ENCODE peak calls at places on chromosomes 2 and 18, in seven cellular contexts. C is OCI-LY7, G is right lobe of liver, T is hepatocyte, J is esophagus squamous epithelium, K is psoas muscle, R is H9. V is an unnamed sample. For H3K9me3, the result is how much of the 10 kb centered on the place peaks cover.

GRCh38 chr2:81767173-81767720 is 1462.7 kb upstream of the LRRTM1 start:
- DNase-seq in G (no peak), K (no peak), C (no peak), T (no peak), J (no peak), R (no peak), V (no peak)

GRCh38 chr2:121804997-121805766 is 49.7 kb downstream of the TSN start:
- DNase-seq in K (no peak), T (no peak), C (peak), G (no peak), J (no peak), R (no peak), V (no peak)

GRCh38 chr2:63000801-63001200 is 49.8 kb upstream of the OTX1 start:
- DNase-seq in G (no peak), K (no peak), J (no peak), C (no peak), T (peak), R (no peak), V (no peak)

GRCh38 chr2:164599954-164600589 is 21.2 kb downstream of the GRB14 start:
- DNase-seq in C (peak), K (no peak), R (peak), T (peak), J (no peak), G (no peak), V (no peak)

GRCh38 chr18:43869451-43870008 is 592.2 kb upstream of the SYT4 start:
- DNase-seq in G (no peak), J (no peak), R (no peak), C (no peak), T (no peak), K (no peak), V (no peak)

GRCh38 chr2:201450910-201451329 is 338 bp downstream of the TRAK2 start:
- DNase-seq in K (no peak), R (no peak), J (no peak), G (no peak), C (no peak), T (no peak), V (no peak)

GRCh38 chr2:46535360-46535759 is 56.0 kb downstream of the TMEM247 start:
- DNase-seq in C (peak), J (no peak), T (no peak), R (no peak), K (no peak), G (no peak), V (no peak)

GRCh38 chr2:100254646-100255210 is 67.6 kb downstream of the LONRF2 start:
- DNase-seq in R (no peak), T (no peak), K (no peak), C (no peak), G (no peak), J (no peak), V (no peak)

GRCh38 chr2:54065411-54065810 is 50.0 kb upstream of the ACYP2 start:
- DNase-seq in C (no peak), G (no peak), R (no peak), K (no peak), J (no peak), T (no peak), V (no peak)

GRCh38 chr2:4891394-4891793 is 800.8 kb upstream of the SOX11 start:
- DNase-seq in K (no peak), J (no peak), G (no peak), C (no peak), T (no peak), R (no peak), V (no peak)

GRCh38 chr2:176127769-176128072 is 1.8 kb upstream of the HOXD8 start:
- DNase-seq in T (no peak), K (no peak), G (no peak), J (no peak), C (no peak), R (no peak), V (no peak)

GRCh38 chr18:62786689-62787088 is 71.3 kb downstream of the PHLPP1 start:
- DNase-seq in C (no peak), K (no peak), J (no peak), T (no peak), R (no peak), G (no peak), V (no peak)

GRCh38 chr2:8544786-8545631 is 136.8 kb upstream of the ID2 start:
- DNase-seq in G (peak), K (peak), J (peak), R (peak), C (peak), T (peak), V (peak)

GRCh38 chr2:46268986-46269385 is 28.2 kb upstream of the EPAS1 start:
- DNase-seq in K (no peak), C (no peak), R (no peak), G (no peak), J (no peak), T (no peak), V (no peak)

GRCh38 chr18:62325806-62326645 is 916 bp downstream of the TNFRSF11A start:
- DNase-seq in C (no peak), R (no peak), T (no peak), G (peak), J (no peak), K (no peak), V (no peak)

GRCh38 chr18:27964811-27965210 is 212.1 kb downstream of the CDH2 start:
- DNase-seq in T (no peak), K (no peak), G (no peak), C (no peak), R (no peak), J (no peak), V (no peak)

GRCh38 chr18:36559458-36559857 is 261.9 kb downstream of the FHOD3 start:
- DNase-seq in T (no peak), C (no peak), G (no peak), R (no peak), J (no peak), K (no peak), V (no peak)

GRCh38 chr18:25350561-25351201 is 1.3 kb downstream of the ZNF521 start:
- DNase-seq in K (peak), J (no peak), T (peak), R (peak), C (peak), G (peak), V (no peak)

GRCh38 chr2:199470672-199471442 is 13.1 kb upstream of the SATB2 start:
- DNase-seq in T (no peak), C (no peak), G (no peak), R (peak), J (no peak), K (no peak), V (no peak)

GRCh38 chr2:233119806-233120205 is 59.7 kb downstream of the INPP5D start:
- DNase-seq in G (no peak), J (no peak), T (no peak), C (no peak), R (no peak), K (no peak), V (no peak)

GRCh38 chr2:127326289-127326945 is 32.5 kb upstream of the ERCC3 start:
- DNase-seq in T (no peak), K (no peak), R (no peak), C (no peak), J (no peak), G (no peak), V (no peak)

GRCh38 chr2:14427982-14428567 is 204.4 kb upstream of the LRATD1 start:
- DNase-seq in K (no peak), T (no peak), C (no peak), R (no peak), G (no peak), J (no peak), V (no peak)

GRCh38 chr18:58977801-58978200 is 113.1 kb downstream of the ZNF532 start:
- DNase-seq in R (no peak), C (no peak), G (no peak), T (no peak), K (no peak), J (no peak), V (no peak)

DNA sequence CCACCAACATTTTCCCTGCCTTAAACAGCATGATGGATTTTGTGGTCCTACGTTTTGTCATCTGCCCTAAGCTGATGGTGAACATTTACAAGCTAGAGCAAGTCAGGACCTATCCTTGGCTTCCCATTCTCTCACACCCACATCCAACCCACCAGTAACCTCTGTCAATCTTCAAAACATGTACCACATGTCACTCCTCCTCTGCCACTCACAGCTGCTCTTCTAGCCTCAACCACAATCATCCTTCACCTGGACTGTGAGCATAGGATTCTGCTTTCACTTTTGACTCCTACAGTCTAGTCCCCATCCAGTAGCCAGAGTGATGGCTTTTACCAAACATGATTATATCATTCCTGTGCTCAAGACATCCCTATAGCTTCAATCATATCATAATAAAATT is 279.8 kb upstream of the DLGAP1 start:
- DNase-seq in J (no peak), R (no peak), G (no peak), C (peak), T (no peak), K (no peak), V (no peak)
- H3K9me3 ChIP-seq in J (under half), R (under half), G (under half), C (under half), T (under half), K (under half), V (under half)

GRCh38 chr18:78898635-78899034 is 81.0 kb upstream of the SALL3 start:
- DNase-seq in K (no peak), T (no peak), R (no peak), C (no peak), J (no peak), G (no peak), V (no peak)
- H3K9me3 ChIP-seq in K (under half), T (under half), R (under half), C (under half), J (under half), G (under half), V (under half)

DNA sequence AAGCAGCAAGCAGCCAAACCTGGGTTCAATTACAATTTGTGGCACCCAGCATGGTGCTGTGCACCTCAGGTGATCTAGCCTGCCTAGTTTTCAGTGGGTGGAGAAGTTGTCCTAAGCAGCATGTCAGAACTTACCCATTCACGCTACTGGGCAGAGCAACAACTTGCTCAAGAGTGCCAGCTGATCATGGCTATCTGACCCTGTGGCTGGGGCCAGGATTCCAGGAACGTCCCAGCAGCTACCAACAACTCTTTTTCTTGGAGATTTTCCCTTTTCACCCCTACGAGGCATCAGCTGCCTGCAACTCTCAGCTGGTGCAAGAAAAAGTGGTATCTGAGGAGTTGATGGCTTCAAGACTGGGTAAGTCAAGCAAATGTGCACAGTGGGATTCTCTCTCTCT is 83.5 kb downstream of the SH3YL1 start:
- DNase-seq in J (no peak), G (no peak), R (no peak), C (no peak), K (no peak), T (no peak), V (no peak)
- H3K9me3 ChIP-seq in J (under half), G (under half), R (under half), C (under half), K (under half), T (under half), V (under half)

GRCh38 chr18:80026363-80026762 is 7.9 kb upstream of the RBFA start:
- DNase-seq in R (no peak), T (no peak), J (no peak), C (no peak), G (no peak), K (no peak), V (no peak)

GRCh38 chr18:80023173-80023572 is 11.1 kb upstream of the RBFA start:
- DNase-seq in C (peak), T (no peak), G (no peak), R (no peak), J (no peak), K (no peak), V (no peak)

GRCh38 chr18:80022613-80023012 is 11.6 kb upstream of the RBFA start:
- DNase-seq in R (no peak), T (no peak), K (no peak), J (no peak), C (peak), G (no peak), V (no peak)
- H3K9me3 ChIP-seq in R (half or more), T (under half), K (half or more), J (half or more), C (under half), G (under half), V (under half)

V was measured in T-helper 17 cell.